ENCODE peak calls at places on chromosomes 5 and 9, in seven cellular contexts. One of them, this sample, is unnamed.

GRCh38 chr5:171782332-171782966 is 3.2 kb upstream of the SMIM23 start:
- DNase-seq in SK-N-SH: no peak
- DNase-seq in HepG2: peak; percentile 16
- DNase-seq in K562: no peak
- DNase-seq in GM12878: no peak
- DNase-seq in H1: no peak
- DNase-seq in HCT116: no peak
- DNase-seq in this sample: no peak

GRCh38 chr5:51678335-51678734 is 295.1 kb downstream of the ISL1 start:
- DNase-seq in K562: no peak
- DNase-seq in SK-N-SH: peak; percentile 38
- DNase-seq in GM12878: no peak
- DNase-seq in H1: no peak
- DNase-seq in HepG2: no peak
- DNase-seq in HCT116: no peak
- DNase-seq in this sample: no peak

GRCh38 chr5:11384441-11385250 is 519.6 kb downstream of the CTNND2 start:
- DNase-seq in HepG2: no peak
- DNase-seq in HCT116: no peak
- DNase-seq in H1: no peak
- DNase-seq in GM12878: no peak
- DNase-seq in K562: no peak
- DNase-seq in SK-N-SH: peak; percentile 27
- DNase-seq in this sample: peak; percentile 43

GRCh38 chr5:109865636-109866035 is 175.9 kb downstream of the MAN2A1 start:
- DNase-seq in HepG2: peak; percentile 29
- DNase-seq in H1: peak; percentile 5
- DNase-seq in K562: peak; percentile 37
- DNase-seq in HCT116: no peak
- DNase-seq in GM12878: no peak
- DNase-seq in SK-N-SH: no peak
- DNase-seq in this sample: no peak

GRCh38 chr5:127907907-127908306 is 175.7 kb upstream of the SLC12A2 start:
- DNase-seq in GM12878: no peak
- DNase-seq in HCT116: no peak
- DNase-seq in HepG2: no peak
- DNase-seq in K562: no peak
- DNase-seq in SK-N-SH: no peak
- DNase-seq in H1: no peak
- DNase-seq in this sample: no peak

GRCh38 chr5:65126192-65126591 is 355.5 kb downstream of the ADAMTS6 start:
- DNase-seq in GM12878: no peak
- DNase-seq in H1: no peak
- DNase-seq in HepG2: no peak
- DNase-seq in K562: no peak
- DNase-seq in SK-N-SH: no peak
- DNase-seq in HCT116: no peak
- DNase-seq in this sample: no peak

GRCh38 chr5:58133631-58134296 is 326.1 kb downstream of the PLK2 start:
- DNase-seq in SK-N-SH: peak; percentile 41
- DNase-seq in GM12878: no peak
- DNase-seq in HCT116: no peak
- DNase-seq in H1: no peak
- DNase-seq in K562: no peak
- DNase-seq in HepG2: no peak
- DNase-seq in this sample: no peak

GRCh38 chr9:95989304-95989703 is 113.8 kb downstream of the ERCC6L2 start:
- DNase-seq in H1: no peak
- DNase-seq in K562: no peak
- DNase-seq in HCT116: no peak
- DNase-seq in HepG2: no peak
- DNase-seq in SK-N-SH: no peak
- DNase-seq in GM12878: no peak
- DNase-seq in this sample: no peak

GRCh38 chr9:130387398-130387797 is 57.4 kb upstream of the ASS1 start:
- DNase-seq in SK-N-SH: no peak
- DNase-seq in K562: no peak
- DNase-seq in HCT116: no peak
- DNase-seq in H1: no peak
- DNase-seq in GM12878: no peak
- DNase-seq in HepG2: no peak
- DNase-seq in this sample: no peak

GRCh38 chr9:15982182-15982581 is 429.3 kb downstream of the CCDC171 start:
- DNase-seq in GM12878: no peak
- DNase-seq in H1: no peak
- DNase-seq in HCT116: no peak
- DNase-seq in SK-N-SH: no peak
- DNase-seq in HepG2: no peak
- DNase-seq in K562: no peak
- DNase-seq in this sample: no peak
- TF ChIP-seq JUND in GM12878: no peak
- TF ChIP-seq JUND in H1: no peak
- TF ChIP-seq JUND in HCT116: no peak
- TF ChIP-seq JUND in SK-N-SH: no peak
- TF ChIP-seq JUND in HepG2: no peak
- TF ChIP-seq JUND in K562: no peak
- TF ChIP-seq JUND in this sample: no peak

GRCh38 chr9:128624566-128624965 is 32.1 kb downstream of the DYNC2I2 start:
- DNase-seq in HCT116: no peak
- DNase-seq in H1: no peak
- DNase-seq in GM12878: no peak
- DNase-seq in SK-N-SH: peak; percentile 12
- DNase-seq in K562: no peak
- DNase-seq in HepG2: no peak
- DNase-seq in this sample: no peak

GRCh38 chr9:128627127-128627715 is 29.4 kb downstream of the DYNC2I2 start:
- DNase-seq in HCT116: no peak
- DNase-seq in SK-N-SH: peak; percentile 22
- DNase-seq in HepG2: no peak
- DNase-seq in H1: no peak
- DNase-seq in K562: no peak
- DNase-seq in GM12878: no peak
- DNase-seq in this sample: no peak

GRCh38 chr9:128627906-128628305 is 28.7 kb downstream of the DYNC2I2 start:
- DNase-seq in GM12878: no peak
- DNase-seq in HCT116: no peak
- DNase-seq in H1: no peak
- DNase-seq in HepG2: no peak
- DNase-seq in K562: no peak
- DNase-seq in SK-N-SH: peak; percentile 20
- DNase-seq in this sample: no peak

GRCh38 chr9:128626181-128626580 is 30.5 kb downstream of the DYNC2I2 start:
- DNase-seq in HCT116: no peak
- DNase-seq in GM12878: no peak
- DNase-seq in H1: no peak
- DNase-seq in HepG2: no peak
- DNase-seq in K562: no peak
- DNase-seq in SK-N-SH: peak; percentile 16
- DNase-seq in this sample: no peak

DNA sequence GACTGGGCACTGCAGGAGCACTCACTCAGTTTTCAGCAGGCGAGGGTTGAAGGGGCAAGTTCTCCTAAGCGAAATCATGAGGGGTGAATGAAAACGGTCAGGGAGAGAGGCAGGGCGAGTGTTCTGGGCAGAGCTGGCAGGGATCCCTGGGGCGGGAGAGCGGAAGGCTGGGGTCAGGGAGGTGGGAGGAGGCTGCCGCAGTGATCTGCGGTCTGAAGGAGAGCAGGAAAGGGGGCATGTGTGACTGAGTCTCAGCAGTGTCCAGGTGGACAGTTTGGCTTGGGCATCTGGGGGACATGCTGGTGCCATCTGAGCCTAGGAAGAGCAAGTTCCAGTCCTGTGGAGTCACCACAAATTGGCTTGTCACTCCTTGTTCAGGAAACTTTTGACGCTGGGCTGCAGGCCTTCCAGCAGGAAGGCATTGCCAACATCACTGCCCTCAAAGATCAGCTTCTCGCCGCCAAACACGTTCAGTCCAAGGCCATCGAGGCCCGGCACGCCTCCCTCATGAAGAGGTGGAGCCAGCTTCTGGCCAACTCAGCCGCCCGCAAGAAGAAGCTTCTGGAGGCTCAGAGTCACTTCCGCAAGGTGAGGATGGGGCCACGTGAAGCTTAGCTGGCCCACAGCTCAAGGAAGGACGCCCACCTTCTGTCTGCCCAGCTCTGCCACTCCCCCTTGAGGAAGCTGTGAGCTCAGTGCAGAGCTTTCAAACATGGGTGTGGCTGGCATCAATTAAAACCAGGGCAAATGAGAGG is 31.1 kb downstream of the DYNC2I2 start:
- DNase-seq in H1: no peak
- DNase-seq in HCT116: no peak
- DNase-seq in GM12878: no peak
- DNase-seq in HepG2: no peak
- DNase-seq in SK-N-SH: peak; percentile 19
- DNase-seq in K562: no peak
- DNase-seq in this sample: no peak
- TF ChIP-seq JUND in H1: no peak
- TF ChIP-seq JUND in HCT116: no peak
- TF ChIP-seq JUND in GM12878: no peak
- TF ChIP-seq JUND in HepG2: no peak
- TF ChIP-seq JUND in SK-N-SH: no peak
- TF ChIP-seq JUND in K562: no peak
- TF ChIP-seq JUND in this sample: no peak

GRCh38 chr9:88571417-88571816 is 36.4 kb downstream of the NXNL2 start:
- DNase-seq in SK-N-SH: no peak
- DNase-seq in HCT116: no peak
- DNase-seq in GM12878: no peak
- DNase-seq in HepG2: no peak
- DNase-seq in K562: no peak
- DNase-seq in H1: no peak
- DNase-seq in this sample: no peak
- TF ChIP-seq JUND in SK-N-SH: no peak
- TF ChIP-seq JUND in HCT116: no peak
- TF ChIP-seq JUND in GM12878: no peak
- TF ChIP-seq JUND in HepG2: no peak
- TF ChIP-seq JUND in K562: no peak
- TF ChIP-seq JUND in H1: no peak
- TF ChIP-seq JUND in this sample: no peak

GRCh38 chr9:89773170-89773569 is 168.4 kb downstream of the GADD45G start:
- DNase-seq in K562: no peak
- DNase-seq in SK-N-SH: no peak
- DNase-seq in HCT116: no peak
- DNase-seq in H1: no peak
- DNase-seq in GM12878: no peak
- DNase-seq in HepG2: no peak
- DNase-seq in this sample: no peak

GRCh38 chr9:89768051-89768450 is 163.2 kb downstream of the GADD45G start:
- DNase-seq in GM12878: no peak
- DNase-seq in H1: no peak
- DNase-seq in HepG2: no peak
- DNase-seq in HCT116: no peak
- DNase-seq in SK-N-SH: no peak
- DNase-seq in K562: no peak
- DNase-seq in this sample: no peak

GRCh38 chr9:89768650-89769071 is 163.8 kb downstream of the GADD45G start:
- DNase-seq in K562: no peak
- DNase-seq in HepG2: no peak
- DNase-seq in GM12878: no peak
- DNase-seq in HCT116: no peak
- DNase-seq in SK-N-SH: no peak
- DNase-seq in H1: no peak
- DNase-seq in this sample: no peak

GRCh38 chr9:89771205-89771604 is 166.4 kb downstream of the GADD45G start:
- DNase-seq in HCT116: no peak
- DNase-seq in GM12878: no peak
- DNase-seq in H1: no peak
- DNase-seq in SK-N-SH: no peak
- DNase-seq in K562: no peak
- DNase-seq in HepG2: no peak
- DNase-seq in this sample: no peak

GRCh38 chr9:89770779-89771178 is 166.0 kb downstream of the GADD45G start:
- DNase-seq in SK-N-SH: peak; percentile 34
- DNase-seq in H1: no peak
- DNase-seq in GM12878: no peak
- DNase-seq in K562: no peak
- DNase-seq in HepG2: no peak
- DNase-seq in HCT116: no peak
- DNase-seq in this sample: no peak
- TF ChIP-seq JUND in SK-N-SH: no peak
- TF ChIP-seq JUND in H1: no peak
- TF ChIP-seq JUND in GM12878: no peak
- TF ChIP-seq JUND in K562: no peak
- TF ChIP-seq JUND in HepG2: no peak
- TF ChIP-seq JUND in HCT116: no peak
- TF ChIP-seq JUND in this sample: no peak

GRCh38 chr9:107631788-107632187 is 142.2 kb upstream of the KLF4 start:
- DNase-seq in HepG2: no peak
- DNase-seq in GM12878: no peak
- DNase-seq in SK-N-SH: no peak
- DNase-seq in K562: no peak
- DNase-seq in HCT116: no peak
- DNase-seq in H1: no peak
- DNase-seq in this sample: no peak
- TF ChIP-seq JUND in HepG2: no peak
- TF ChIP-seq JUND in GM12878: no peak
- TF ChIP-seq JUND in SK-N-SH: no peak
- TF ChIP-seq JUND in K562: no peak
- TF ChIP-seq JUND in HCT116: no peak
- TF ChIP-seq JUND in H1: no peak
- TF ChIP-seq JUND in this sample: no peak

GRCh38 chr9:125137200-125137599 is 6.1 kb downstream of the SCAI start:
- DNase-seq in H1: no peak
- DNase-seq in GM12878: no peak
- DNase-seq in K562: no peak
- DNase-seq in HepG2: no peak
- DNase-seq in SK-N-SH: no peak
- DNase-seq in HCT116: no peak
- DNase-seq in this sample: no peak
- TF ChIP-seq JUND in H1: no peak
- TF ChIP-seq JUND in GM12878: no peak
- TF ChIP-seq JUND in K562: no peak
- TF ChIP-seq JUND in HepG2: no peak
- TF ChIP-seq JUND in SK-N-SH: peak; percentile 31
- TF ChIP-seq JUND in HCT116: no peak
- TF ChIP-seq JUND in this sample: no peak